ENCODE peak calls at places on chromosomes 5 and 9, in eight cellular contexts. One of them, this sample, is unnamed.

GRCh38 chr5:147661576-147661975 is 121.0 kb downstream of the JAKMIP2 start:
- DNase-seq in mammary epithelial cell: no peak
- DNase-seq in right atrium auricular region: no peak
- DNase-seq in effector memory CD4-positive, alpha-beta T cell: no peak
- DNase-seq in IMR-90: no peak
- DNase-seq in right cardiac atrium: no peak
- DNase-seq in psoas muscle: no peak
- DNase-seq in transverse colon: no peak
- DNase-seq in this sample: no peak

GRCh38 chr9:36207016-36207415 is 16.3 kb downstream of the CLTA start:
- DNase-seq in mammary epithelial cell: peak; percentile 26
- DNase-seq in right atrium auricular region: no peak
- DNase-seq in effector memory CD4-positive, alpha-beta T cell: no peak
- DNase-seq in IMR-90: peak; percentile 63
- DNase-seq in right cardiac atrium: no peak
- DNase-seq in psoas muscle: no peak
- DNase-seq in transverse colon: no peak
- DNase-seq in this sample: no peak

GRCh38 chr5:53302524-53302923 is 177.9 kb upstream of the FST start:
- DNase-seq in mammary epithelial cell: no peak
- DNase-seq in right atrium auricular region: no peak
- DNase-seq in effector memory CD4-positive, alpha-beta T cell: no peak
- DNase-seq in IMR-90: peak; percentile 38
- DNase-seq in right cardiac atrium: no peak
- DNase-seq in psoas muscle: no peak
- DNase-seq in transverse colon: no peak
- DNase-seq in this sample: no peak

GRCh38 chr5:175385691-175386360 is 58.2 kb downstream of the DRD1 start:
- DNase-seq in mammary epithelial cell: no peak
- DNase-seq in right atrium auricular region: no peak
- DNase-seq in effector memory CD4-positive, alpha-beta T cell: no peak
- DNase-seq in IMR-90: peak; percentile 69
- DNase-seq in right cardiac atrium: no peak
- DNase-seq in psoas muscle: no peak
- DNase-seq in transverse colon: no peak
- DNase-seq in this sample: peak; percentile 95

GRCh38 chr9:10366171-10366779 is 246.5 kb downstream of the PTPRD start:
- DNase-seq in mammary epithelial cell: peak; percentile 29
- DNase-seq in right atrium auricular region: no peak
- DNase-seq in effector memory CD4-positive, alpha-beta T cell: no peak
- DNase-seq in IMR-90: peak; percentile 13
- DNase-seq in right cardiac atrium: no peak
- DNase-seq in psoas muscle: no peak
- DNase-seq in transverse colon: no peak
- DNase-seq in this sample: no peak

GRCh38 chr5:58925627-58926545 is 343.0 kb downstream of the RAB3C start:
- DNase-seq in mammary epithelial cell: no peak
- DNase-seq in right atrium auricular region: no peak
- DNase-seq in effector memory CD4-positive, alpha-beta T cell: no peak
- DNase-seq in IMR-90: no peak
- DNase-seq in right cardiac atrium: no peak
- DNase-seq in psoas muscle: no peak
- DNase-seq in transverse colon: no peak
- DNase-seq in this sample: no peak

GRCh38 chr5:126309860-126310259 is 113.3 kb upstream of the GRAMD2B start:
- DNase-seq in mammary epithelial cell: peak; percentile 6
- DNase-seq in right atrium auricular region: no peak
- DNase-seq in effector memory CD4-positive, alpha-beta T cell: no peak
- DNase-seq in IMR-90: no peak
- DNase-seq in right cardiac atrium: no peak
- DNase-seq in psoas muscle: no peak
- DNase-seq in transverse colon: no peak
- DNase-seq in this sample: no peak

GRCh38 chr9:3931996-3932906 is 367.6 kb downstream of the GLIS3 start:
- DNase-seq in mammary epithelial cell: peak; percentile 90
- DNase-seq in right atrium auricular region: no peak
- DNase-seq in effector memory CD4-positive, alpha-beta T cell: no peak
- DNase-seq in IMR-90: peak; percentile 43
- DNase-seq in right cardiac atrium: no peak
- DNase-seq in psoas muscle: no peak
- DNase-seq in transverse colon: no peak
- DNase-seq in this sample: no peak

GRCh38 chr9:136942112-136942880 is 2.2 kb downstream of the FBXW5 start:
- DNase-seq in mammary epithelial cell: no peak
- DNase-seq in right atrium auricular region: no peak
- DNase-seq in effector memory CD4-positive, alpha-beta T cell: no peak
- DNase-seq in IMR-90: no peak
- DNase-seq in right cardiac atrium: no peak
- DNase-seq in psoas muscle: no peak
- DNase-seq in transverse colon: no peak
- DNase-seq in this sample: no peak
- H3K4me3 ChIP-seq in mammary epithelial cell: no peak overlapping the region
- H3K4me3 ChIP-seq in right atrium auricular region: no peak overlapping the region
- H3K4me3 ChIP-seq in effector memory CD4-positive, alpha-beta T cell: no peak overlapping the region
- H3K4me3 ChIP-seq in IMR-90: no peak overlapping the region
- H3K4me3 ChIP-seq in right cardiac atrium: no peak overlapping the region
- H3K4me3 ChIP-seq in psoas muscle: peak overlapping the region; percentile 88
- H3K4me3 ChIP-seq in transverse colon: no peak overlapping the region
- H3K4me3 ChIP-seq in this sample: no peak overlapping the region

DNA sequence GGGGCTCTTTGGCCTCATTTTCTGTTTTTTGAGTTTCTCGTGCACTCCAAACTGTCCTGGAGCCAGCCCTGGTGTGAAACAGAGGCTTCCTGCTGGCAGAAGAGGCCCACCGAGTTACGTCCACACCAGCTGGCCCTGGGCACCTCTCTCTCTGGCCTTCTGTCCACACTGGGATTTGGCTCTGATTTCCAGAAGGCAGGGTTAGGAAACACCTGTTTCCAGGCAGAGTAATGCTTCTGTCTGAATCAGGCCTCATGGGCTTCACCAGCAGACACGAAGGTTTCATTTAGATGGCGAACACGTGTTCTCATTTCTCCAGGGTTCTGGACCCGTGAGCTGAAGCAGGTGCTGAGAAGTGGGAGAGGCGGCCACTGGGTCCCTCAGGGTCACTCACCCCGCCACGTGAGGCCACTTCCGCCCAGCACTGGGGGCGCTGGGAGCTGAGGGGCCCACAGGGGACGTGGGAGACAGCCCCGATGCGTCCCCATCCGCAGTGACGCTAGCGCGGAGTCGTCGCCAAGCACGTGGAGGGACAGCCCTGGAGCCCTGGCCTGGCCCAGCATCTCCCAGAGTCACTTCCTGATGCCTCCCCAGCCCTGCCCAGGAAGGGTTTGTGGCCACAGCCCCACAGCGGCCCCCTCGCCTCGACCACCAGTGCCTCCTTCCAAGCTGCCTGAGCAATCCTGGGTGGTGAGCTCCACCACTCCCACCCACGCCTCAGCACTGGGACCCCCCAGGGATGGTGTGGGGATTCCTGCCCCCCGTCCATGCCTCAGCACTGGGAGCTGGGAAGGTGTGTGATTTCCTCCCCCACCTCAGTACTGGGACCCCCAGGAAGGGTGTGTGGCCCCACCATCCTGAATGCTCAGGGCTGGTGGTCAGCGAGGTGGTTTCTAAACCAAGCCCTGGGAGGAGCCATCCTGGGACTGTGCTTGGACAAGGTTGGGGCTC is 4.9 kb upstream of the LRRC14B start:
- DNase-seq in mammary epithelial cell: no peak
- DNase-seq in right atrium auricular region: no peak
- DNase-seq in effector memory CD4-positive, alpha-beta T cell: no peak
- DNase-seq in IMR-90: no peak
- DNase-seq in right cardiac atrium: no peak
- DNase-seq in psoas muscle: peak; percentile 12
- DNase-seq in transverse colon: no peak
- DNase-seq in this sample: no peak
- H3K27ac ChIP-seq in mammary epithelial cell: no peak overlapping the region
- H3K27ac ChIP-seq in right atrium auricular region: no peak overlapping the region
- H3K27ac ChIP-seq in effector memory CD4-positive, alpha-beta T cell: no peak overlapping the region
- H3K27ac ChIP-seq in IMR-90: no peak overlapping the region
- H3K27ac ChIP-seq in right cardiac atrium: no peak overlapping the region
- H3K27ac ChIP-seq in psoas muscle: no peak overlapping the region
- H3K27ac ChIP-seq in transverse colon: no peak overlapping the region
- H3K27ac ChIP-seq in this sample: no peak overlapping the region

GRCh38 chr5:1019001-1019651 is 10.5 kb downstream of the NKD2 start:
- DNase-seq in mammary epithelial cell: no peak
- DNase-seq in right atrium auricular region: no peak
- DNase-seq in effector memory CD4-positive, alpha-beta T cell: no peak
- DNase-seq in IMR-90: no peak
- DNase-seq in right cardiac atrium: peak; percentile 7
- DNase-seq in psoas muscle: peak; percentile 9
- DNase-seq in transverse colon: no peak
- DNase-seq in this sample: no peak
- H3K4me1 ChIP-seq in mammary epithelial cell: no peaks in the 10 kb centered on the region
- H3K4me1 ChIP-seq in right atrium auricular region: no peaks in the 10 kb centered on the region
- H3K4me1 ChIP-seq in effector memory CD4-positive, alpha-beta T cell: no peaks in the 10 kb centered on the region
- H3K4me1 ChIP-seq in IMR-90: no peaks in the 10 kb centered on the region
- H3K4me1 ChIP-seq in right cardiac atrium: no peaks in the 10 kb centered on the region
- H3K4me1 ChIP-seq in psoas muscle: no peaks in the 10 kb centered on the region
- H3K4me1 ChIP-seq in transverse colon: no peaks in the 10 kb centered on the region
- H3K4me1 ChIP-seq in this sample: no peaks in the 10 kb centered on the region

GRCh38 chr5:51391175-51391574 is 7.9 kb downstream of the ISL1 start:
- DNase-seq in mammary epithelial cell: no peak
- DNase-seq in right atrium auricular region: no peak
- DNase-seq in effector memory CD4-positive, alpha-beta T cell: no peak
- DNase-seq in IMR-90: no peak
- DNase-seq in right cardiac atrium: no peak
- DNase-seq in psoas muscle: no peak
- DNase-seq in transverse colon: no peak
- DNase-seq in this sample: no peak
- H3K4me3 ChIP-seq in mammary epithelial cell: no peak overlapping the region
- H3K4me3 ChIP-seq in right atrium auricular region: no peak overlapping the region
- H3K4me3 ChIP-seq in effector memory CD4-positive, alpha-beta T cell: no peak overlapping the region
- H3K4me3 ChIP-seq in IMR-90: no peak overlapping the region
- H3K4me3 ChIP-seq in right cardiac atrium: no peak overlapping the region
- H3K4me3 ChIP-seq in psoas muscle: no peak overlapping the region
- H3K4me3 ChIP-seq in transverse colon: no peak overlapping the region
- H3K4me3 ChIP-seq in this sample: no peak overlapping the region

DNA sequence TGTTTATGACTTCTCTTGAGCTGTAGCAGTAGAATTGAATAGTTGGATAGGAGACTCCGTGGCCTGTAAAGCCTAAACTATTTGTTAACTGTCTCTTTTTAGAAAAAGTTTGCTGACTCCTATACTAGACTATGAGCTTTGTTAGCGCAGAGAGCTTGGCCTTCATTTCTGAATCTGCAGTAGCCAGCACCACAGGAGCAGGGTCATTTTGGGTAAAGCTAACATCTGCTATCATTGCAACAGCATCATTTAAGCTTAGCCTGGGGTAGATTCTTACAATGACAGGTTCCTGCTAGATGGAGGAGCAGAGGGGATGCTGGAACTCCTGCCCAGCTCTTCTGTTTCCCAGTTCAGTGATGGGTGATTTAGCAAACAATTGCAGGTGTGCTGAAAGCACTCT is 133.7 kb upstream of the ASTN2 start:
- DNase-seq in mammary epithelial cell: no peak
- DNase-seq in right atrium auricular region: no peak
- DNase-seq in effector memory CD4-positive, alpha-beta T cell: no peak
- DNase-seq in IMR-90: no peak
- DNase-seq in right cardiac atrium: no peak
- DNase-seq in psoas muscle: no peak
- DNase-seq in transverse colon: no peak
- DNase-seq in this sample: no peak
- H3K27ac ChIP-seq in mammary epithelial cell: no peak overlapping the region
- H3K27ac ChIP-seq in right atrium auricular region: no peak overlapping the region
- H3K27ac ChIP-seq in effector memory CD4-positive, alpha-beta T cell: no peak overlapping the region
- H3K27ac ChIP-seq in IMR-90: no peak overlapping the region
- H3K27ac ChIP-seq in right cardiac atrium: no peak overlapping the region
- H3K27ac ChIP-seq in psoas muscle: no peak overlapping the region
- H3K27ac ChIP-seq in transverse colon: no peak overlapping the region
- H3K27ac ChIP-seq in this sample: no peak overlapping the region

GRCh38 chr9:131728961-131729360 is 10.9 kb downstream of the RAPGEF1 start:
- DNase-seq in mammary epithelial cell: no peak
- DNase-seq in right atrium auricular region: no peak
- DNase-seq in effector memory CD4-positive, alpha-beta T cell: peak; percentile 69
- DNase-seq in IMR-90: no peak
- DNase-seq in right cardiac atrium: no peak
- DNase-seq in psoas muscle: no peak
- DNase-seq in transverse colon: peak; percentile 59
- DNase-seq in this sample: no peak

GRCh38 chr9:131727795-131728545 is 11.9 kb downstream of the RAPGEF1 start:
- DNase-seq in mammary epithelial cell: peak; percentile 67
- DNase-seq in right atrium auricular region: no peak
- DNase-seq in effector memory CD4-positive, alpha-beta T cell: no peak
- DNase-seq in IMR-90: no peak
- DNase-seq in right cardiac atrium: no peak
- DNase-seq in psoas muscle: no peak
- DNase-seq in transverse colon: no peak
- DNase-seq in this sample: no peak

GRCh38 chr9:131724678-131725077 is 15.2 kb downstream of the RAPGEF1 start:
- DNase-seq in mammary epithelial cell: no peak
- DNase-seq in right atrium auricular region: no peak
- DNase-seq in effector memory CD4-positive, alpha-beta T cell: no peak
- DNase-seq in IMR-90: no peak
- DNase-seq in right cardiac atrium: no peak
- DNase-seq in psoas muscle: no peak
- DNase-seq in transverse colon: no peak
- DNase-seq in this sample: no peak

GRCh38 chr9:131728546-131728910 is 11.3 kb downstream of the RAPGEF1 start:
- DNase-seq in mammary epithelial cell: no peak
- DNase-seq in right atrium auricular region: no peak
- DNase-seq in effector memory CD4-positive, alpha-beta T cell: no peak
- DNase-seq in IMR-90: no peak
- DNase-seq in right cardiac atrium: no peak
- DNase-seq in psoas muscle: no peak
- DNase-seq in transverse colon: no peak
- DNase-seq in this sample: no peak

GRCh38 chr9:131727184-131727785 is 12.6 kb downstream of the RAPGEF1 start:
- DNase-seq in mammary epithelial cell: peak; percentile 84
- DNase-seq in right atrium auricular region: no peak
- DNase-seq in effector memory CD4-positive, alpha-beta T cell: no peak
- DNase-seq in IMR-90: peak; percentile 24
- DNase-seq in right cardiac atrium: no peak
- DNase-seq in psoas muscle: no peak
- DNase-seq in transverse colon: no peak
- DNase-seq in this sample: no peak
- H3K4me1 ChIP-seq in mammary epithelial cell: peaks cover 50% of the 10 kb centered on the region
- H3K4me1 ChIP-seq in right atrium auricular region: peaks cover 88% of the 10 kb centered on the region
- H3K4me1 ChIP-seq in effector memory CD4-positive, alpha-beta T cell: peaks cover 61% of the 10 kb centered on the region
- H3K4me1 ChIP-seq in IMR-90: peaks cover 25% of the 10 kb centered on the region
- H3K4me1 ChIP-seq in right cardiac atrium: peaks cover 7% of the 10 kb centered on the region
- H3K4me1 ChIP-seq in psoas muscle: peaks cover 80% of the 10 kb centered on the region
- H3K4me1 ChIP-seq in transverse colon: peaks cover 73% of the 10 kb centered on the region
- H3K4me1 ChIP-seq in this sample: peaks cover 40% of the 10 kb centered on the region

This sample was measured in SJSA1.